ENCODE peak calls at places on chromosome 21, in five cellular contexts. One of them, this sample, is unnamed. For H3K4me1, the result is how much of the 10 kb centered on the place peaks cover.

GRCh38 chr21:45104560-45104959 is 30.2 kb downstream of the ADARB1 start:
- DNase-seq in uterus: no peak
- DNase-seq in colonic mucosa: peak
- DNase-seq in A673: peak
- DNase-seq in esophagus muscularis mucosa: no peak
- DNase-seq in this sample: no peak

GRCh38 chr21:44263221-44263671 is 1.5 kb upstream of the DNMT3L start:
- DNase-seq in uterus: no peak
- DNase-seq in colonic mucosa: no peak
- DNase-seq in A673: no peak
- DNase-seq in esophagus muscularis mucosa: no peak
- DNase-seq in this sample: no peak

GRCh38 chr21:27423073-27423472 is 456.2 kb upstream of the ADAMTS5 start:
- DNase-seq in uterus: peak
- DNase-seq in colonic mucosa: no peak
- DNase-seq in A673: no peak
- DNase-seq in esophagus muscularis mucosa: no peak
- DNase-seq in this sample: no peak

GRCh38 chr21:17780539-17780938 is 38.6 kb downstream of the C21orf91 start:
- DNase-seq in uterus: no peak
- DNase-seq in colonic mucosa: no peak
- DNase-seq in A673: peak
- DNase-seq in esophagus muscularis mucosa: no peak
- DNase-seq in this sample: no peak

GRCh38 chr21:44872266-44872567 is 1.3 kb downstream of the PTTG1IP start:
- DNase-seq in uterus: no peak
- DNase-seq in colonic mucosa: no peak
- DNase-seq in A673: no peak
- DNase-seq in esophagus muscularis mucosa: no peak
- DNase-seq in this sample: no peak

GRCh38 chr21:36232641-36233040 is 76.0 kb downstream of the DOP1B start:
- DNase-seq in uterus: no peak
- DNase-seq in colonic mucosa: no peak
- DNase-seq in A673: no peak
- DNase-seq in esophagus muscularis mucosa: no peak
- DNase-seq in this sample: no peak

GRCh38 chr21:45858180-45858579 is 123.4 kb upstream of the COL6A1 start:
- DNase-seq in uterus: no peak
- DNase-seq in colonic mucosa: no peak
- DNase-seq in A673: no peak
- DNase-seq in esophagus muscularis mucosa: no peak
- DNase-seq in this sample: no peak

GRCh38 chr21:22476726-22477646 is 1478.8 kb downstream of the NCAM2 start:
- DNase-seq in uterus: no peak
- DNase-seq in colonic mucosa: no peak
- DNase-seq in A673: peak
- DNase-seq in esophagus muscularis mucosa: no peak
- DNase-seq in this sample: no peak

GRCh38 chr21:14877581-14878228 is 187.1 kb downstream of the NRIP1 start:
- DNase-seq in uterus: no peak
- DNase-seq in colonic mucosa: no peak
- DNase-seq in A673: no peak
- DNase-seq in esophagus muscularis mucosa: no peak
- DNase-seq in this sample: no peak

GRCh38 chr21:36209626-36210171 is 53.1 kb downstream of the DOP1B start:
- DNase-seq in uterus: peak
- DNase-seq in colonic mucosa: peak
- DNase-seq in A673: peak
- DNase-seq in esophagus muscularis mucosa: no peak
- DNase-seq in this sample: peak

GRCh38 chr21:17782051-17782450 is 37.1 kb downstream of the C21orf91 start:
- DNase-seq in uterus: no peak
- DNase-seq in colonic mucosa: no peak
- DNase-seq in A673: no peak
- DNase-seq in esophagus muscularis mucosa: no peak
- DNase-seq in this sample: no peak

GRCh38 chr21:38984982-38985422 is 179.3 kb downstream of the ETS2 start:
- DNase-seq in uterus: no peak
- DNase-seq in colonic mucosa: no peak
- DNase-seq in A673: peak
- DNase-seq in esophagus muscularis mucosa: no peak
- DNase-seq in this sample: no peak

GRCh38 chr21:26112979-26113378 is 57.6 kb downstream of the APP start:
- DNase-seq in uterus: no peak
- DNase-seq in colonic mucosa: no peak
- DNase-seq in A673: no peak
- DNase-seq in esophagus muscularis mucosa: no peak
- DNase-seq in this sample: no peak

GRCh38 chr21:24045775-24046215 is 1561.5 kb downstream of the MRPL39 start:
- DNase-seq in uterus: peak
- DNase-seq in colonic mucosa: peak
- DNase-seq in A673: peak
- DNase-seq in esophagus muscularis mucosa: no peak
- DNase-seq in this sample: no peak

GRCh38 chr21:35138665-35139381 is 89.7 kb upstream of the RUNX1 start:
- DNase-seq in uterus: no peak
- DNase-seq in colonic mucosa: no peak
- DNase-seq in A673: peak
- DNase-seq in esophagus muscularis mucosa: no peak
- DNase-seq in this sample: no peak

GRCh38 chr21:45973475-45974072 is 8.0 kb upstream of the COL6A1 start:
- DNase-seq in uterus: peak
- DNase-seq in colonic mucosa: peak
- DNase-seq in A673: peak
- DNase-seq in esophagus muscularis mucosa: no peak
- DNase-seq in this sample: no peak

GRCh38 chr21:8990326-8991087 is 1530.9 kb upstream of the TPTE start:
- DNase-seq in uterus: no peak
- DNase-seq in colonic mucosa: no peak
- DNase-seq in A673: no peak
- DNase-seq in esophagus muscularis mucosa: peak
- DNase-seq in this sample: peak

GRCh38 chr21:43886565-43886964 is 21.5 kb downstream of the AGPAT3 start:
- DNase-seq in uterus: no peak
- DNase-seq in colonic mucosa: no peak
- DNase-seq in A673: no peak
- DNase-seq in esophagus muscularis mucosa: no peak
- DNase-seq in this sample: no peak

GRCh38 chr21:45831991-45832740 is 149.4 kb upstream of the COL6A1 start:
- DNase-seq in uterus: peak
- DNase-seq in colonic mucosa: no peak
- DNase-seq in A673: no peak
- DNase-seq in esophagus muscularis mucosa: peak
- DNase-seq in this sample: no peak

GRCh38 chr21:44711327-44712202 is at the start of gene TSPEAR:
- DNase-seq in uterus: no peak
- DNase-seq in colonic mucosa: no peak
- DNase-seq in A673: no peak
- DNase-seq in esophagus muscularis mucosa: no peak
- DNase-seq in this sample: no peak

GRCh38 chr21:36155603-36156338 is 853 bp upstream of the DOP1B start:
- DNase-seq in uterus: no peak
- DNase-seq in colonic mucosa: peak
- DNase-seq in A673: no peak
- DNase-seq in esophagus muscularis mucosa: no peak
- DNase-seq in this sample: no peak

GRCh38 chr21:25330266-25330665 is 277.0 kb downstream of the MRPL39 start:
- DNase-seq in uterus: no peak
- DNase-seq in colonic mucosa: no peak
- DNase-seq in A673: no peak
- DNase-seq in esophagus muscularis mucosa: no peak
- DNase-seq in this sample: no peak

GRCh38 chr21:45294509-45295291 is 7.0 kb upstream of the POFUT2 start:
- DNase-seq in uterus: peak
- DNase-seq in colonic mucosa: peak
- DNase-seq in A673: no peak
- DNase-seq in esophagus muscularis mucosa: peak
- DNase-seq in this sample: no peak

GRCh38 chr21:26320541-26320940 is 150.0 kb upstream of the APP start:
- DNase-seq in uterus: no peak
- DNase-seq in colonic mucosa: no peak
- DNase-seq in A673: no peak
- DNase-seq in esophagus muscularis mucosa: no peak
- DNase-seq in this sample: no peak

GRCh38 chr21:25858328-25858727 is 123.6 kb downstream of the GABPA start:
- DNase-seq in uterus: no peak
- DNase-seq in colonic mucosa: no peak
- DNase-seq in A673: peak
- DNase-seq in esophagus muscularis mucosa: no peak
- DNase-seq in this sample: no peak

GRCh38 chr21:15051652-15052554 is 12.9 kb downstream of the NRIP1 start:
- DNase-seq in uterus: no peak
- DNase-seq in colonic mucosa: peak
- DNase-seq in A673: peak
- DNase-seq in esophagus muscularis mucosa: no peak
- DNase-seq in this sample: no peak

GRCh38 chr21:45102391-45102932 is 28.1 kb downstream of the ADARB1 start:
- DNase-seq in uterus: no peak
- DNase-seq in colonic mucosa: peak
- DNase-seq in A673: peak
- DNase-seq in esophagus muscularis mucosa: no peak
- DNase-seq in this sample: no peak

GRCh38 chr21:45080639-45081414 is 6.4 kb downstream of the ADARB1 start:
- DNase-seq in uterus: peak
- DNase-seq in colonic mucosa: no peak
- DNase-seq in A673: peak
- DNase-seq in esophagus muscularis mucosa: no peak
- DNase-seq in this sample: no peak

GRCh38 chr21:25912402-25912746 is 177.6 kb downstream of the GABPA start:
- DNase-seq in uterus: no peak
- DNase-seq in colonic mucosa: peak
- DNase-seq in A673: no peak
- DNase-seq in esophagus muscularis mucosa: no peak
- DNase-seq in this sample: no peak

GRCh38 chr21:39527067-39527595 is 75.4 kb downstream of the SH3BGR start:
- DNase-seq in uterus: no peak
- DNase-seq in colonic mucosa: no peak
- DNase-seq in A673: no peak
- DNase-seq in esophagus muscularis mucosa: peak
- DNase-seq in this sample: no peak

GRCh38 chr21:37447288-37447936 is 80.8 kb downstream of the DYRK1A start:
- DNase-seq in uterus: no peak
- DNase-seq in colonic mucosa: no peak
- DNase-seq in A673: no peak
- DNase-seq in esophagus muscularis mucosa: no peak
- DNase-seq in this sample: no peak

GRCh38 chr21:37450385-37451044 is 83.9 kb downstream of the DYRK1A start:
- DNase-seq in uterus: no peak
- DNase-seq in colonic mucosa: no peak
- DNase-seq in A673: peak
- DNase-seq in esophagus muscularis mucosa: no peak
- DNase-seq in this sample: no peak

GRCh38 chr21:37451446-37451845 is 84.9 kb downstream of the DYRK1A start:
- DNase-seq in uterus: no peak
- DNase-seq in colonic mucosa: no peak
- DNase-seq in A673: no peak
- DNase-seq in esophagus muscularis mucosa: no peak
- DNase-seq in this sample: no peak

GRCh38 chr21:37452222-37452621 is 85.6 kb downstream of the DYRK1A start:
- DNase-seq in uterus: no peak
- DNase-seq in colonic mucosa: no peak
- DNase-seq in A673: peak
- DNase-seq in esophagus muscularis mucosa: no peak
- DNase-seq in this sample: no peak

GRCh38 chr21:37449302-37449937 is 82.8 kb downstream of the DYRK1A start:
- DNase-seq in uterus: no peak
- DNase-seq in colonic mucosa: no peak
- DNase-seq in A673: no peak
- DNase-seq in esophagus muscularis mucosa: no peak
- DNase-seq in this sample: no peak
- H3K4me1 ChIP-seq in uterus: under half
- H3K4me1 ChIP-seq in colonic mucosa: under half
- H3K4me1 ChIP-seq in A673: under half
- H3K4me1 ChIP-seq in esophagus muscularis mucosa: half or more
- H3K4me1 ChIP-seq in this sample: under half

GRCh38 chr21:42556476-42556875 is 42.8 kb downstream of the SLC37A1 start:
- DNase-seq in uterus: peak
- DNase-seq in colonic mucosa: no peak
- DNase-seq in A673: no peak
- DNase-seq in esophagus muscularis mucosa: no peak
- DNase-seq in this sample: no peak

GRCh38 chr21:42557420-42557819 is 43.8 kb downstream of the SLC37A1 start:
- DNase-seq in uterus: no peak
- DNase-seq in colonic mucosa: no peak
- DNase-seq in A673: no peak
- DNase-seq in esophagus muscularis mucosa: no peak
- DNase-seq in this sample: no peak

GRCh38 chr21:42558368-42558767 is 44.7 kb downstream of the SLC37A1 start:
- DNase-seq in uterus: no peak
- DNase-seq in colonic mucosa: no peak
- DNase-seq in A673: no peak
- DNase-seq in esophagus muscularis mucosa: no peak
- DNase-seq in this sample: no peak

GRCh38 chr21:42555756-42556438 is 42.2 kb downstream of the SLC37A1 start:
- DNase-seq in uterus: no peak
- DNase-seq in colonic mucosa: no peak
- DNase-seq in A673: no peak
- DNase-seq in esophagus muscularis mucosa: no peak
- DNase-seq in this sample: no peak

GRCh38 chr21:42556960-42557359 is 43.3 kb downstream of the SLC37A1 start:
- DNase-seq in uterus: peak
- DNase-seq in colonic mucosa: no peak
- DNase-seq in A673: no peak
- DNase-seq in esophagus muscularis mucosa: no peak
- DNase-seq in this sample: no peak
- H3K4me1 ChIP-seq in uterus: under half
- H3K4me1 ChIP-seq in colonic mucosa: under half
- H3K4me1 ChIP-seq in A673: under half
- H3K4me1 ChIP-seq in esophagus muscularis mucosa: under half
- H3K4me1 ChIP-seq in this sample: under half

GRCh38 chr21:41363370-41364270 is 1.8 kb downstream of the MX2 start:
- DNase-seq in uterus: no peak
- DNase-seq in colonic mucosa: no peak
- DNase-seq in A673: no peak
- DNase-seq in esophagus muscularis mucosa: no peak
- DNase-seq in this sample: no peak
- H3K4me1 ChIP-seq in uterus: under half
- H3K4me1 ChIP-seq in colonic mucosa: under half
- H3K4me1 ChIP-seq in A673: under half
- H3K4me1 ChIP-seq in esophagus muscularis mucosa: under half
- H3K4me1 ChIP-seq in this sample: under half

GRCh38 chr21:31975491-31975890 is 102.7 kb downstream of the HUNK start:
- DNase-seq in uterus: no peak
- DNase-seq in colonic mucosa: no peak
- DNase-seq in A673: no peak
- DNase-seq in esophagus muscularis mucosa: no peak
- DNase-seq in this sample: no peak

GRCh38 chr21:31972622-31973021 is 99.8 kb downstream of the HUNK start:
- DNase-seq in uterus: no peak
- DNase-seq in colonic mucosa: no peak
- DNase-seq in A673: no peak
- DNase-seq in esophagus muscularis mucosa: no peak
- DNase-seq in this sample: no peak

GRCh38 chr21:31973402-31973944 is 100.7 kb downstream of the HUNK start:
- DNase-seq in uterus: no peak
- DNase-seq in colonic mucosa: no peak
- DNase-seq in A673: no peak
- DNase-seq in esophagus muscularis mucosa: no peak
- DNase-seq in this sample: no peak

GRCh38 chr21:31977816-31978215 is 105.0 kb downstream of the HUNK start:
- DNase-seq in uterus: no peak
- DNase-seq in colonic mucosa: no peak
- DNase-seq in A673: no peak
- DNase-seq in esophagus muscularis mucosa: no peak
- DNase-seq in this sample: no peak

GRCh38 chr21:31974454-31974985 is 101.7 kb downstream of the HUNK start:
- DNase-seq in uterus: no peak
- DNase-seq in colonic mucosa: no peak
- DNase-seq in A673: no peak
- DNase-seq in esophagus muscularis mucosa: no peak
- DNase-seq in this sample: no peak
- H3K4me1 ChIP-seq in uterus: under half
- H3K4me1 ChIP-seq in colonic mucosa: under half
- H3K4me1 ChIP-seq in A673: under half
- H3K4me1 ChIP-seq in esophagus muscularis mucosa: under half
- H3K4me1 ChIP-seq in this sample: under half